ENCODE peak calls at places on chromosomes 4 and X, in seven cellular contexts. O is pancreas, H is lower lobe of right lung, R is kidney, V is Peyer's patch, E is suprapubic skin, N is neural progenitor cell. D is an unnamed sample. For H3K4me1, the result is how much of the 10 kb centered on the place peaks cover.

GRCh38 chr4:115229873-115230272 is 116.5 kb upstream of the NDST4 start:
- DNase-seq in R (no peak), H (no peak), N (no peak), V (no peak), E (no peak), O (no peak), D (no peak)

GRCh38 chr4:141851246-141851891 is 215.0 kb downstream of the IL15 start:
- DNase-seq in H (no peak), N (peak), R (no peak), E (no peak), O (no peak), V (no peak), D (peak)

GRCh38 chrX:123927845-123928244 is 33.7 kb upstream of the STAG2 start:
- DNase-seq in O (no peak), N (no peak), H (no peak), E (no peak), R (no peak), V (no peak), D (no peak)

GRCh38 chr4:147530723-147531122 is 49.8 kb downstream of the EDNRA start:
- DNase-seq in V (no peak), H (no peak), R (no peak), N (no peak), O (no peak), E (no peak), D (no peak)

GRCh38 chrX:136920001-136920400 is 39.5 kb upstream of the RBMX start:
- DNase-seq in N (no peak), V (no peak), O (no peak), E (no peak), R (no peak), H (no peak), D (no peak)

GRCh38 chr4:26330946-26331345 is 10.1 kb downstream of the RBPJ start:
- DNase-seq in R (no peak), H (no peak), V (no peak), O (no peak), N (peak), E (no peak), D (peak)

GRCh38 chr4:176708771-176709311 is 83.9 kb downstream of the VEGFC start:
- DNase-seq in V (no peak), O (no peak), E (no peak), R (no peak), N (no peak), H (no peak), D (no peak)

GRCh38 chrX:132636080-132636479 is 147.2 kb upstream of the MBNL3 start:
- DNase-seq in E (no peak), N (no peak), V (no peak), R (no peak), H (no peak), O (no peak), D (no peak)

GRCh38 chr4:128528793-128529553 is 241.4 kb upstream of the PGRMC2 start:
- DNase-seq in V (no peak), H (no peak), O (no peak), E (no peak), R (no peak), N (peak), D (peak)

GRCh38 chr4:138007572-138007971 is 234.6 kb downstream of the SLC7A11 start:
- DNase-seq in H (no peak), E (no peak), N (peak), V (no peak), O (no peak), R (no peak), D (no peak)

GRCh38 chr4:107740381-107740780 is 20.3 kb upstream of the PAPSS1 start:
- DNase-seq in H (no peak), V (no peak), R (no peak), N (peak), O (no peak), E (no peak), D (peak)

GRCh38 chrX:623268-623598 is 7.4 kb upstream of the SHOX start:
- DNase-seq in H (no peak), N (no peak), O (no peak), E (no peak), V (no peak), R (no peak), D (no peak)

GRCh38 chrX:119688856-119689455 is 4.0 kb downstream of the SEPTIN6 start:
- DNase-seq in N (no peak), H (no peak), E (no peak), R (peak), O (no peak), V (peak), D (no peak)

GRCh38 chrX:69076084-69076483 is 89.2 kb downstream of the PJA1 start:
- DNase-seq in N (no peak), O (no peak), H (no peak), E (peak), V (no peak), R (no peak), D (no peak)

GRCh38 chr4:52038109-52038912 is at the start of gene SGCB:
- DNase-seq in V (peak), N (peak), R (peak), H (peak), E (peak), O (peak), D (peak)

GRCh38 chrX:149871940-149872339 is 9.0 kb upstream of the MAGEA8 start:
- DNase-seq in E (no peak), N (peak), V (no peak), O (no peak), R (peak), H (no peak), D (peak)

GRCh38 chr4:100372432-100372831 is 145.4 kb downstream of the EMCN start:
- DNase-seq in V (no peak), O (no peak), R (no peak), E (no peak), H (no peak), N (peak), D (peak)

GRCh38 chr4:186605261-186605865 is 50.0 kb upstream of the MTNR1A start:
- DNase-seq in O (no peak), H (no peak), V (no peak), N (no peak), E (no peak), R (no peak), D (no peak)

GRCh38 chr4:86924805-86925204 is 10.0 kb upstream of the AFF1 start:
- DNase-seq in H (no peak), V (no peak), E (no peak), R (no peak), O (no peak), N (no peak), D (no peak)

GRCh38 chr4:122663814-122664610 is 43.1 kb upstream of the IL21 start:
- DNase-seq in V (no peak), E (no peak), H (no peak), N (no peak), R (no peak), O (no peak), D (no peak)

GRCh38 chrX:47960400-47960799 is 43.4 kb downstream of the ZNF182 start:
- DNase-seq in V (no peak), N (no peak), E (no peak), R (no peak), O (no peak), H (no peak), D (no peak)

GRCh38 chr4:82784615-82785247 is 13.9 kb downstream of the SCD5 start:
- DNase-seq in V (no peak), H (no peak), N (no peak), E (no peak), R (no peak), O (no peak), D (no peak)

GRCh38 chr4:81084029-81084428 is 53.5 kb downstream of the BMP3 start:
- DNase-seq in H (no peak), V (no peak), R (no peak), N (no peak), O (no peak), E (no peak), D (peak)

GRCh38 chrX:153969904-153970397 is 1.7 kb downstream of the HCFC1 start:
- DNase-seq in E (no peak), R (peak), V (no peak), H (no peak), N (no peak), O (no peak), D (no peak)

DNA sequence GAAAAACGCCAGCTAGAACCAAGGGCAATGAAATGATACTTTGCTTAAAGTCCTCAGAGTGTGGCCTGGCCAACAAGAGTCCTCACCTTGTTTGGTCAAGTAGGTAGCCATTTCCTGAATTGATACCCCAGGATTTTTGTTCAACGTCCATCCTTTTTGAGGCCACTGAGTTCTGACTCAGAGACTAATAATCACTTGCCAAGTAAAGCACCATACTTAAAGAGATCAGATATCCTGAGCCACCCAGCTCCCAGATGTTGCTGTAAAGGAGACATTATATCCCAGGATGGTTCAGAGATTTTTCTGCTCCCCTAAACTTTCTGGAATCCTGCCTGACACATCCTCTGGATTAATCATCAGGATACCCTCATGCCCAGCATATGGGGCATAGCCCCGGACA is 190.9 kb downstream of the RAP1GDS1 start:
- DNase-seq in N (no peak), O (no peak), R (no peak), E (no peak), V (no peak), H (no peak), D (no peak)
- H3K27ac ChIP-seq in N (no peak), O (no peak), R (no peak), E (no peak), V (no peak), H (no peak), D (no peak)

DNA sequence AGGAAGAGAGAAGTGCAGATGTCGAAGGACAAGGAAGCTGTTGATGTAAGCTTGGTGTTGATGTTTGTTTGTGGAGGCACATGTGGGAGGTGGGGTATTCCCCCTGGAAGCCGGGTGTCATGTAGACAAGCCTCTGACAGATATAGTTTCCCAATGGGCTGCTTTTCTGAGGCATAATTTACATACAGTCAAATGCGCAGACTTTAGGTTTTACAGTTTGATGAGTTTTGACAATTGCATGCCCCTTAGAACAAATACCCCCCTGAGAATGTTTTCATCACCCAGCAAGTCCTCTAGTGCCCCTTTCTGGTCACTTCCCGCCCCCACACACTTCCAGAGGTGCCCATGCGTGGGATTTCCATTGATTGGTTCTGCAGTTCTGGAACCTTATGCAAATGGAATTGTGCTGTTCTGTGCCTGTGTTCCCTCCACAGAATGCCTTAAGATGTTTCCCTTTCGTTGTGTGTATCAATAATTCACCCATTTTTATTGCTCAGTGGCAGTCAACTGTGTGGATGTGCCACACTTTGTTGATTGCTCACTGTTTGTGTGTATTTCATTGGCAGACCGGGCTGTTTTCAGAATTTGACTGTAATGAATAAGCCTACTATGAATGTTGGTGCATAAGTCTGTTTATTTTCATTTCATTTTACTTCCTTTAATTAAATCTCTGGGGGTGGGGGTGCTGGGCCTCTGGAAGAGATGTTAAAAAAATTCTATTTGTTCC is 8.5 kb downstream of the EVC start:
- DNase-seq in R (no peak), O (no peak), E (no peak), N (no peak), V (no peak), H (no peak), D (no peak)
- TF ChIP-seq CTCF in R (no peak), O (no peak), E (no peak), N (peak), V (no peak), H (no peak), D (no peak)

DNA sequence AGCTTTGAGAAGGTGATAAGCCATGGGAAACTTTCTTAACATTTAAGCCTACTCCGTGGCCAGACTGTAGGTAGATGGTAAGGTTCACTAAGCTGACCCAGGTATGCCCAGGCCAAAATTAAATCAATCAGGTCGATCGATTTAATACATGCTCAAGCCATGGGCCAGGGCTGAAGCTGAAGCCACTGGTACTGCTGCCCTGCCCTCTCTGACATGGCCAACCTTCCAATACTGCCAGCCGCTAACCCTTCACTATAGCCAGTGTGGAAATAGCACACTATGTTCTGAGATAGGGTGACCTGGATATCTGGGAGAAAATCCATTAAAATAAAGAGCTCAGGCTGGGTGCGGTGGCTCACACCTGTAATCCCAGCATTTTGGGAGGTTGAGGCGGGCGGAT is 31.6 kb downstream of the TSC22D3 start:
- DNase-seq in H (no peak), R (no peak), V (no peak), E (no peak), O (no peak), N (no peak), D (no peak)
- H3K4me1 ChIP-seq in H (under half), R (under half), V (under half), E (half or more), O (under half), N (under half), D (half or more)

DNA sequence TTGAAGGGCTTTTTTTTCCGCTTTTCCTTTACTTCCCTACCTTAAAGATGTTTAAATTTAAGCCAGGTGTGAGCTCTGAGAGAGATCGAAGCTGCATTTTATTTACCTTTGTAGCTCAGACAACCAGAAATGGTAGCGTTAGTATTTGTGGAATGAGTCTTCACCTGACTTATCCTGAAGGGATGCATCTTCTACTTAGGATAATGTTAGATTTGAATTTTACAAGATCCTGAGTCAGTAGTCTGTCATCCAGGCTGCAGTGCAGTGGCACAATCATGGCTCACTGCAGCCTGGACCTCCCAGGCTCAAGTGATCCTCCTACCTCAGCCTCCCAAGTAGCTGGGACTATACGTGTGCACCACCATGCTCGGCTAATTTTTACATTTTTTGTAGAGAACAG is 26.2 kb downstream of the TMSB4X start:
- DNase-seq in O (no peak), E (no peak), N (no peak), R (no peak), H (no peak), V (no peak), D (no peak)
- H3K27ac ChIP-seq in O (no peak), E (no peak), N (no peak), R (no peak), H (peak), V (peak), D (no peak)

GRCh38 chr4:47490550-47490949 is 5.5 kb downstream of the ATP10D start:
- DNase-seq in H (no peak), N (peak), E (no peak), V (no peak), R (no peak), O (no peak), D (peak)
- TF ChIP-seq CTCF in H (peak), N (peak), E (peak), V (peak), R (no peak), O (no peak), D (peak)

GRCh38 chrX:39773923-39774803 is 323.6 kb downstream of the BCOR start:
- DNase-seq in R (no peak), N (no peak), V (no peak), E (no peak), H (no peak), O (no peak), D (peak)

GRCh38 chrX:39772057-39772832 is 325.5 kb downstream of the BCOR start:
- DNase-seq in R (no peak), O (no peak), E (no peak), N (no peak), V (peak), H (peak), D (peak)

GRCh38 chrX:39774804-39775112 is 323.0 kb downstream of the BCOR start:
- DNase-seq in O (no peak), R (no peak), N (no peak), H (no peak), E (no peak), V (no peak), D (no peak)

GRCh38 chrX:39771089-39771488 is 326.7 kb downstream of the BCOR start:
- DNase-seq in N (no peak), V (no peak), R (no peak), E (no peak), H (no peak), O (no peak), D (no peak)

GRCh38 chrX:39773150-39773549 is 324.6 kb downstream of the BCOR start:
- DNase-seq in E (no peak), V (no peak), N (no peak), R (no peak), H (no peak), O (no peak), D (no peak)
- H3K4me1 ChIP-seq in E (under half), V (under half), N (under half), R (under half), H (under half), O (under half), D (under half)

DNA sequence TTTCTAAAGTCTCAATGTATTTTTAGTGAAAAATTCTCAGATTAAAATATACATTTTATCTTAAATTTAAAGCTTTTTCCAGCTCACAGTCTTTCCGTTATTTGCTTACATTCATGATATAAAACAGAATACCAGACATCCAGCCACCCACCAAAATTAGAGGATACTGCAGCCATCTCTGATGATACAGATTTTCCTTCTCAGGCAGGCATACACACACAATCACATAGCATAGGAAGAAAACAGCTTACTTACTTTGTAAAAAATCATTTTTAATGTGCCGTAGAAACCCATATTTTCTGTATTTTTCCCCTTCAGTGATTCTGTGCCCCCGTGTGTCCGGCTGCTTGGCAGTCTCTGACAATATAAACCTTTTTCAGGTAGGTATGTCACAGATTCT is 183.7 kb downstream of the FBXW7 start:
- DNase-seq in O (no peak), R (no peak), V (no peak), N (no peak), E (no peak), H (no peak), D (no peak)
- H3K27ac ChIP-seq in O (no peak), R (no peak), V (no peak), N (no peak), E (peak), H (no peak), D (peak)

D was measured in cardiac muscle cell.